ENCODE peak calls at places on chromosome 15, in five cellular contexts. One of them, this sample, is unnamed.

GRCh38 chr15:33722005-33722672 is 246.2 kb upstream of the CHRM5 start:
- DNase-seq in tibial artery: no peak
- DNase-seq in neural progenitor cell: no peak
- DNase-seq in PC-3: peak; percentile 63
- DNase-seq in body of pancreas: no peak
- DNase-seq in this sample: no peak

GRCh38 chr15:69132935-69133861 is 27.2 kb upstream of the GLCE start:
- DNase-seq in neural progenitor cell: no peak
- DNase-seq in tibial artery: no peak
- DNase-seq in body of pancreas: no peak
- DNase-seq in PC-3: peak; percentile 51
- DNase-seq in this sample: no peak

GRCh38 chr15:31824009-31824408 is 206.3 kb upstream of the CHRNA7 start:
- DNase-seq in PC-3: no peak
- DNase-seq in tibial artery: no peak
- DNase-seq in body of pancreas: no peak
- DNase-seq in neural progenitor cell: no peak
- DNase-seq in this sample: no peak

GRCh38 chr15:77017091-77017660 is 22.2 kb downstream of the PSTPIP1 start:
- DNase-seq in tibial artery: no peak
- DNase-seq in body of pancreas: no peak
- DNase-seq in neural progenitor cell: no peak
- DNase-seq in PC-3: no peak
- DNase-seq in this sample: no peak

GRCh38 chr15:72222433-72222832 is 8.6 kb downstream of the PKM start:
- DNase-seq in tibial artery: peak; percentile 47
- DNase-seq in neural progenitor cell: no peak
- DNase-seq in body of pancreas: no peak
- DNase-seq in PC-3: peak; percentile 75
- DNase-seq in this sample: no peak

GRCh38 chr15:96369825-96370621 is 39.5 kb downstream of the NR2F2 start:
- DNase-seq in tibial artery: no peak
- DNase-seq in neural progenitor cell: peak; percentile 39
- DNase-seq in body of pancreas: no peak
- DNase-seq in PC-3: no peak
- DNase-seq in this sample: no peak

GRCh38 chr15:90119367-90119766 is 17.1 kb upstream of the IDH2 start:
- DNase-seq in PC-3: no peak
- DNase-seq in body of pancreas: no peak
- DNase-seq in tibial artery: no peak
- DNase-seq in neural progenitor cell: no peak
- DNase-seq in this sample: no peak

GRCh38 chr15:27017168-27017809 is 46.3 kb downstream of the GABRG3 start:
- DNase-seq in body of pancreas: peak; percentile 47
- DNase-seq in PC-3: peak; percentile 70
- DNase-seq in tibial artery: no peak
- DNase-seq in neural progenitor cell: peak; percentile 84
- DNase-seq in this sample: no peak

GRCh38 chr15:40498418-40498817 is 27.6 kb downstream of the CHST14 start:
- DNase-seq in PC-3: peak; percentile 91
- DNase-seq in body of pancreas: no peak
- DNase-seq in neural progenitor cell: no peak
- DNase-seq in tibial artery: no peak
- DNase-seq in this sample: no peak

GRCh38 chr15:90362936-90363212 is 10.8 kb downstream of the ZNF774 start:
- DNase-seq in body of pancreas: no peak
- DNase-seq in tibial artery: peak; percentile 42
- DNase-seq in neural progenitor cell: no peak
- DNase-seq in PC-3: peak; percentile 61
- DNase-seq in this sample: no peak

GRCh38 chr15:90756916-90757315 is 39.8 kb downstream of the BLM start:
- DNase-seq in body of pancreas: no peak
- DNase-seq in tibial artery: no peak
- DNase-seq in PC-3: no peak
- DNase-seq in neural progenitor cell: no peak
- DNase-seq in this sample: no peak

GRCh38 chr15:84826369-84826823 is 9.2 kb downstream of the ALPK3 start:
- DNase-seq in PC-3: peak; percentile 67
- DNase-seq in neural progenitor cell: peak; percentile 63
- DNase-seq in tibial artery: peak; percentile 65
- DNase-seq in body of pancreas: peak; percentile 75
- DNase-seq in this sample: no peak

GRCh38 chr15:65870889-65871533 is 1.7 kb downstream of the RAB11A start:
- DNase-seq in tibial artery: no peak
- DNase-seq in neural progenitor cell: no peak
- DNase-seq in body of pancreas: no peak
- DNase-seq in PC-3: peak; percentile 34
- DNase-seq in this sample: no peak

GRCh38 chr15:63915209-63915887 is 81.6 kb upstream of the HERC1 start:
- DNase-seq in body of pancreas: no peak
- DNase-seq in tibial artery: no peak
- DNase-seq in PC-3: no peak
- DNase-seq in neural progenitor cell: no peak
- DNase-seq in this sample: no peak

GRCh38 chr15:52284164-52284563 is 11.4 kb downstream of the MYO5C start:
- DNase-seq in PC-3: peak; percentile 49
- DNase-seq in neural progenitor cell: no peak
- DNase-seq in body of pancreas: no peak
- DNase-seq in tibial artery: no peak
- DNase-seq in this sample: no peak

GRCh38 chr15:69035205-69035917 is 20.9 kb downstream of the NOX5 start:
- DNase-seq in body of pancreas: no peak
- DNase-seq in tibial artery: no peak
- DNase-seq in PC-3: peak; percentile 92
- DNase-seq in neural progenitor cell: peak; percentile 63
- DNase-seq in this sample: no peak

GRCh38 chr15:39171944-39172368 is 408.9 kb upstream of the THBS1 start:
- DNase-seq in body of pancreas: peak; percentile 54
- DNase-seq in tibial artery: peak; percentile 39
- DNase-seq in neural progenitor cell: peak; percentile 86
- DNase-seq in PC-3: peak; percentile 98
- DNase-seq in this sample: peak; percentile 59

GRCh38 chr15:99443056-99443756 is 122.6 kb upstream of the MEF2A start:
- DNase-seq in body of pancreas: no peak
- DNase-seq in neural progenitor cell: no peak
- DNase-seq in PC-3: no peak
- DNase-seq in tibial artery: peak; percentile 18
- DNase-seq in this sample: peak; percentile 27

GRCh38 chr15:73926191-73927002 is at the start of gene LOXL1:
- DNase-seq in PC-3: peak; percentile 56
- DNase-seq in neural progenitor cell: peak; percentile 91
- DNase-seq in tibial artery: peak; percentile 82
- DNase-seq in body of pancreas: peak; percentile 67
- DNase-seq in this sample: peak; percentile 60

GRCh38 chr15:75749820-75750219 is 37.2 kb upstream of the CSPG4 start:
- DNase-seq in body of pancreas: no peak
- DNase-seq in tibial artery: no peak
- DNase-seq in PC-3: no peak
- DNase-seq in neural progenitor cell: no peak
- DNase-seq in this sample: no peak

GRCh38 chr15:70113304-70113700 is 15.6 kb upstream of the TLE3 start:
- DNase-seq in neural progenitor cell: no peak
- DNase-seq in body of pancreas: no peak
- DNase-seq in PC-3: no peak
- DNase-seq in tibial artery: peak; percentile 77
- DNase-seq in this sample: peak; percentile 65

GRCh38 chr15:34693053-34693744 is 61.6 kb downstream of the GJD2 start:
- DNase-seq in tibial artery: no peak
- DNase-seq in body of pancreas: no peak
- DNase-seq in PC-3: peak; percentile 18
- DNase-seq in neural progenitor cell: no peak
- DNase-seq in this sample: no peak

GRCh38 chr15:59199775-59200465 is 6.7 kb upstream of the LDHAL6B start:
- DNase-seq in body of pancreas: no peak
- DNase-seq in tibial artery: peak; percentile 29
- DNase-seq in PC-3: peak; percentile 86
- DNase-seq in neural progenitor cell: no peak
- DNase-seq in this sample: no peak

GRCh38 chr15:41892621-41893421 is 1.0 kb downstream of the SPTBN5 start:
- DNase-seq in PC-3: no peak
- DNase-seq in tibial artery: no peak
- DNase-seq in neural progenitor cell: no peak
- DNase-seq in body of pancreas: peak; percentile 91
- DNase-seq in this sample: peak; percentile 68

GRCh38 chr15:40313531-40314398 is 6.0 kb upstream of the PLCB2 start:
- DNase-seq in PC-3: peak; percentile 74
- DNase-seq in neural progenitor cell: no peak
- DNase-seq in tibial artery: peak; percentile 66
- DNase-seq in body of pancreas: peak; percentile 84
- DNase-seq in this sample: peak; percentile 84

GRCh38 chr15:34365073-34365825 is 1.7 kb downstream of the LPCAT4 start:
- DNase-seq in body of pancreas: no peak
- DNase-seq in neural progenitor cell: no peak
- DNase-seq in tibial artery: no peak
- DNase-seq in PC-3: no peak
- DNase-seq in this sample: no peak

GRCh38 chr15:20643024-20643770 is 101.6 kb upstream of the GOLGA6L6 start:
- DNase-seq in neural progenitor cell: no peak
- DNase-seq in body of pancreas: no peak
- DNase-seq in tibial artery: no peak
- DNase-seq in PC-3: no peak
- DNase-seq in this sample: no peak

GRCh38 chr15:31135523-31135922 is 34.0 kb upstream of the TRPM1 start:
- DNase-seq in tibial artery: no peak
- DNase-seq in body of pancreas: no peak
- DNase-seq in PC-3: no peak
- DNase-seq in neural progenitor cell: no peak
- DNase-seq in this sample: no peak

GRCh38 chr15:66824374-66824773 is 122.3 kb downstream of the SMAD6 start:
- DNase-seq in PC-3: no peak
- DNase-seq in body of pancreas: no peak
- DNase-seq in tibial artery: no peak
- DNase-seq in neural progenitor cell: no peak
- DNase-seq in this sample: no peak

GRCh38 chr15:74633781-74634180 is 18.1 kb downstream of the CLK3 start:
- DNase-seq in neural progenitor cell: no peak
- DNase-seq in PC-3: no peak
- DNase-seq in body of pancreas: no peak
- DNase-seq in tibial artery: no peak
- DNase-seq in this sample: no peak

GRCh38 chr15:69996842-69997478 is 100.8 kb downstream of the TLE3 start:
- DNase-seq in body of pancreas: peak; percentile 28
- DNase-seq in neural progenitor cell: no peak
- DNase-seq in tibial artery: no peak
- DNase-seq in PC-3: peak; percentile 31
- DNase-seq in this sample: no peak

GRCh38 chr15:45187894-45188830 is at the start of gene SHF:
- DNase-seq in body of pancreas: no peak
- DNase-seq in neural progenitor cell: peak; percentile 95
- DNase-seq in tibial artery: peak; percentile 76
- DNase-seq in PC-3: no peak
- DNase-seq in this sample: no peak

GRCh38 chr15:98421419-98422085 is 226.8 kb upstream of the IGF1R start:
- DNase-seq in body of pancreas: peak; percentile 67
- DNase-seq in PC-3: peak; percentile 53
- DNase-seq in neural progenitor cell: peak; percentile 90
- DNase-seq in tibial artery: peak; percentile 70
- DNase-seq in this sample: peak; percentile 51

GRCh38 chr15:74889390-74889881 is 406 bp upstream of the MPI start:
- DNase-seq in tibial artery: peak; percentile 32
- DNase-seq in body of pancreas: no peak
- DNase-seq in neural progenitor cell: peak; percentile 51
- DNase-seq in PC-3: no peak
- DNase-seq in this sample: no peak

GRCh38 chr15:66565141-66565595 is 630 bp downstream of the LCTL start:
- DNase-seq in tibial artery: no peak
- DNase-seq in neural progenitor cell: peak; percentile 23
- DNase-seq in PC-3: no peak
- DNase-seq in body of pancreas: no peak
- DNase-seq in this sample: no peak

GRCh38 chr15:78811124-78811824 is at the start of gene ADAMTS7:
- DNase-seq in body of pancreas: peak; percentile 46
- DNase-seq in tibial artery: peak; percentile 58
- DNase-seq in neural progenitor cell: peak; percentile 96
- DNase-seq in PC-3: peak; percentile 66
- DNase-seq in this sample: peak; percentile 61

GRCh38 chr15:94232107-94232506 is 746 bp downstream of the MCTP2 start:
- DNase-seq in neural progenitor cell: peak; percentile 12
- DNase-seq in body of pancreas: no peak
- DNase-seq in tibial artery: no peak
- DNase-seq in PC-3: no peak
- DNase-seq in this sample: no peak
- H3K27ac ChIP-seq in neural progenitor cell: no peak overlapping the region
- H3K27ac ChIP-seq in body of pancreas: peak overlapping the region; percentile 96
- H3K27ac ChIP-seq in tibial artery: no peak overlapping the region
- H3K27ac ChIP-seq in PC-3: no peak overlapping the region
- H3K27ac ChIP-seq in this sample: peak overlapping the region; percentile 10

DNA sequence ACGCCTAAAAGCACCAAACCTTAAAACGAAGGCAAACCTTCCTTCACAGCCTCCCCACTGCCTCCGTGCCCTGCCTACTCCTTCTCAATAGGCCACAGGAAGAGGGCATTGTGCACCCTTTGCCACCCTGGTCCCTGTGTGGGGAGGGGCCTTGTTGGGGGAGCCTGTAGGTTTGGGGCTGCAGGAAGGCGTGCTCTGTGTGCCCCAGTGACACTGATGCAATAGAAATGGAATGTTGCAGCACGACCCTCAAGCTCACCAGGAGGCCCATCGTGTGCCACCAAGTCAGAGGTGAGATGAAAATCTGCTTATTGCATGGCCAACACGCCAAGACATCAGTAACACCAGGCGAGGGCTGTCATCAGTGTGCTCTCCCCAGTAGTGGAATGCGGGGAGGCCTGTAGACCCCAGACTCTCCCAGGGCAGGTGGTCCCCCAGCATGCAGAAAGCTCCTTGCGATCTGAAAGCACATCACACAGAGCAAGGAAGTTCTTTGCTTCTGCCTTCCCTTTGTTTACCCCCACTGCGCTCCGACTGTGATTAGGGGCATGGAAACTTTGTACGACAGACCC is 86.2 kb downstream of the ASB7 start:
- DNase-seq in body of pancreas: no peak
- DNase-seq in tibial artery: no peak
- DNase-seq in PC-3: no peak
- DNase-seq in neural progenitor cell: no peak
- DNase-seq in this sample: no peak
- H3K27ac ChIP-seq in body of pancreas: no peak overlapping the region
- H3K27ac ChIP-seq in tibial artery: no peak overlapping the region
- H3K27ac ChIP-seq in PC-3: peak overlapping the region; percentile 100
- H3K27ac ChIP-seq in neural progenitor cell: no peak overlapping the region
- H3K27ac ChIP-seq in this sample: no peak overlapping the region

DNA sequence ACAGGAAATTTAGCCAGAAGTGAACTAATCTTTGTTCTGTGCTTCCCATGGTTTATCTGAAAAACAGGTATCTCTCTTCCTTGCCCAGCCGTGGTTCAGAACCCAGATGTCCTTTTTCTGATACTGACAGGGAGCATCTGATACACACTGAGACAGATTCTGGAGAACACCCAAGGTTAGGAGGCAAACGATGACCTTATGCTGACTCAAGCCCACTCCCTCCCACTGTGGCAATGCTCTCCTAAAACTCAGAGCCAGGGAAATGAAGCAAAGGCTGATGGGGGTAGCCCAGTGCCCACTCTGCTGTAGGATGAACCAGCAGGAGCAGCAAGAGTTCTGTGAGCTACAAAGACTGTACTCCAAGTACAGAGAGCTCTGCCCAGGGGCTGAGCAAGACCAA is 225.1 kb downstream of the NTRK3 start:
- DNase-seq in tibial artery: no peak
- DNase-seq in body of pancreas: no peak
- DNase-seq in PC-3: no peak
- DNase-seq in neural progenitor cell: no peak
- DNase-seq in this sample: no peak
- H3K27ac ChIP-seq in tibial artery: no peak overlapping the region
- H3K27ac ChIP-seq in body of pancreas: no peak overlapping the region
- H3K27ac ChIP-seq in PC-3: no peak overlapping the region
- H3K27ac ChIP-seq in neural progenitor cell: no peak overlapping the region
- H3K27ac ChIP-seq in this sample: no peak overlapping the region

GRCh38 chr15:57298843-57299550 is 77.3 kb upstream of the CGNL1 start:
- DNase-seq in PC-3: no peak
- DNase-seq in neural progenitor cell: no peak
- DNase-seq in tibial artery: no peak
- DNase-seq in body of pancreas: no peak
- DNase-seq in this sample: no peak
- H3K27ac ChIP-seq in PC-3: no peak overlapping the region
- H3K27ac ChIP-seq in neural progenitor cell: no peak overlapping the region
- H3K27ac ChIP-seq in tibial artery: no peak overlapping the region
- H3K27ac ChIP-seq in body of pancreas: no peak overlapping the region
- H3K27ac ChIP-seq in this sample: no peak overlapping the region

This sample was measured in lung.